ENCODE peak calls at places on chromosomes 16 and 17, in four cellular contexts. B is tibial nerve, G is lower leg skin, Q is endothelial cell of umbilical vein. H is an unnamed sample.

GRCh38 chr17:17127730-17128291 is 78.3 kb downstream of the PLD6 start:
- DNase-seq in G (no peak), Q (no peak), B (no peak), H (no peak)

GRCh38 chr17:32541640-32542039 is 54.8 kb downstream of the CDK5R1 start:
- DNase-seq in Q (no peak), B (no peak), G (peak; percentile 28), H (no peak)

GRCh38 chr17:75315541-75316243 is 26.5 kb upstream of the SLC25A19 start:
- DNase-seq in G (no peak), Q (no peak), B (no peak), H (no peak)

GRCh38 chr16:85800321-85800669 is 800 bp downstream of the COX4I1 start:
- DNase-seq in B (no peak), G (no peak), Q (no peak), H (no peak)

GRCh38 chr17:59097876-59098275 is 8.8 kb downstream of the TRIM37 start:
- DNase-seq in Q (no peak), G (no peak), B (no peak), H (no peak)

GRCh38 chr17:44108440-44109311 is 14.8 kb downstream of the HDAC5 start:
- DNase-seq in G (peak; percentile 93), B (peak; percentile 67), Q (no peak), H (no peak)

GRCh38 chr16:17305694-17306093 is 165.1 kb downstream of the XYLT1 start:
- DNase-seq in Q (no peak), B (no peak), G (no peak), H (no peak)

GRCh38 chr17:67717192-67717623 is 528 bp upstream of the NOL11 start:
- DNase-seq in G (no peak), Q (no peak), B (no peak), H (no peak)

GRCh38 chr17:61247438-61247837 is 152.2 kb upstream of the TBX2 start:
- DNase-seq in G (no peak), B (peak; percentile 61), Q (no peak), H (no peak)

GRCh38 chr16:191783-192294 is 11.6 kb downstream of the HBQ1 start:
- DNase-seq in Q (no peak), B (no peak), G (no peak), H (no peak)

GRCh38 chr17:64146418-64147109 is 16.6 kb upstream of the ERN1 start:
- DNase-seq in G (peak; percentile 93), Q (peak; percentile 80), B (peak; percentile 64), H (no peak)

GRCh38 chr17:15414502-15415348 is 52.7 kb downstream of the CDRT4 start:
- DNase-seq in Q (no peak), B (no peak), G (peak; percentile 81), H (no peak)

GRCh38 chr17:39979021-39979660 is 1.5 kb upstream of the PSMD3 start:
- DNase-seq in B (no peak), Q (no peak), G (no peak), H (no peak)

GRCh38 chr16:70437582-70438324 is 1.1 kb downstream of the ST3GAL2 start:
- DNase-seq in B (no peak), Q (peak; percentile 54), G (no peak), H (no peak)

GRCh38 chr17:10050597-10051101 is 145.6 kb upstream of the RCVRN start:
- DNase-seq in Q (no peak), G (no peak), B (peak; percentile 57), H (no peak)

GRCh38 chr16:10937068-10937859 is 5.0 kb downstream of the DEXI start:
- DNase-seq in Q (no peak), B (no peak), G (no peak), H (no peak)

GRCh38 chr17:9283909-9284308 is 262.6 kb downstream of the NTN1 start:
- DNase-seq in B (no peak), G (no peak), Q (no peak), H (no peak)

GRCh38 chr17:43917348-43918025 is 10.2 kb upstream of the MPP2 start:
- DNase-seq in B (peak; percentile 36), G (no peak), Q (peak; percentile 32), H (no peak)

GRCh38 chr16:85221810-85222150 is 109.5 kb upstream of the CIBAR2 start:
- DNase-seq in Q (no peak), B (no peak), G (no peak), H (no peak)

GRCh38 chr17:78179372-78179771 is 7.5 kb downstream of the TK1 start:
- DNase-seq in B (peak; percentile 27), Q (no peak), G (no peak), H (no peak)

GRCh38 chr17:78174332-78174869 is 6.0 kb downstream of the SYNGR2 start:
- DNase-seq in B (peak; percentile 39), Q (peak; percentile 73), G (peak; percentile 94), H (no peak)

GRCh38 chr17:78174870-78175642 is 6.7 kb downstream of the SYNGR2 start:
- DNase-seq in Q (no peak), B (no peak), G (no peak), H (no peak)

GRCh38 chr17:78175643-78175981 is 7.2 kb downstream of the SYNGR2 start:
- DNase-seq in B (no peak), G (no peak), Q (no peak), H (no peak)

DNA sequence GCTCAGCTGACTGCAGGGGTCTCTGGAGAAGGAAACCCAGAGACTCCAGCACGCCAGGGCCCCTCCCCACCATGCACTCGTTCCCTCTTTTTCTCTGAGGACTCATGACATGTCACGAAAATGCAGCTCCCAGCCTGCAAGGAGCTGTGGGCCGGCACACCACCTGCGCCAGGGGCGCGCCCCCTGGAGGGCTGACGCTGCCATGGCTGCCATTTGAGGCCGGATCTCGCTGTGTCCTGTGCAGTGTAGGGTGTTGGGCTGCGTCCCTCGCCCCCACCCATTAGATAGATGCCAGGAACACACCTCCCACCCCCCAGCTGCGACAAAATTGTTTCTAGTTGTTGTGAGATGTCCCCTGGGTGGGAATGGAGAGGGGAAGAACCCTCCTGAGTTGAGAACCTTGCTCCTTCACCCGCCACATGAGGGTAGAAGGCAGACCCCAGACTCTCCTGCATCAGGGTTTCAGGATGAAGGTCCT is 8.2 kb downstream of the SYNGR2 start:
- DNase-seq in Q (peak; percentile 52), G (peak; percentile 95), B (peak; percentile 68), H (no peak)
- TF ChIP-seq POLR2A in Q (no peak), G (no peak), B (no peak), H (no peak)

GRCh38 chr17:28948342-28948741 is 3.0 kb downstream of the PHF12 start:
- DNase-seq in Q (peak; percentile 16), B (no peak), G (peak; percentile 34), H (no peak)

GRCh38 chr17:28950752-28951427 is 428 bp downstream of the PHF12 start:
- DNase-seq in B (no peak), G (peak; percentile 89), Q (no peak), H (no peak)

GRCh38 chr17:28948873-28949184 is 2.5 kb downstream of the PHF12 start:
- DNase-seq in G (no peak), Q (no peak), B (no peak), H (no peak)

GRCh38 chr17:28950017-28950751 is 1.1 kb downstream of the PHF12 start:
- DNase-seq in Q (peak; percentile 54), B (no peak), G (peak; percentile 92), H (no peak)

DNA sequence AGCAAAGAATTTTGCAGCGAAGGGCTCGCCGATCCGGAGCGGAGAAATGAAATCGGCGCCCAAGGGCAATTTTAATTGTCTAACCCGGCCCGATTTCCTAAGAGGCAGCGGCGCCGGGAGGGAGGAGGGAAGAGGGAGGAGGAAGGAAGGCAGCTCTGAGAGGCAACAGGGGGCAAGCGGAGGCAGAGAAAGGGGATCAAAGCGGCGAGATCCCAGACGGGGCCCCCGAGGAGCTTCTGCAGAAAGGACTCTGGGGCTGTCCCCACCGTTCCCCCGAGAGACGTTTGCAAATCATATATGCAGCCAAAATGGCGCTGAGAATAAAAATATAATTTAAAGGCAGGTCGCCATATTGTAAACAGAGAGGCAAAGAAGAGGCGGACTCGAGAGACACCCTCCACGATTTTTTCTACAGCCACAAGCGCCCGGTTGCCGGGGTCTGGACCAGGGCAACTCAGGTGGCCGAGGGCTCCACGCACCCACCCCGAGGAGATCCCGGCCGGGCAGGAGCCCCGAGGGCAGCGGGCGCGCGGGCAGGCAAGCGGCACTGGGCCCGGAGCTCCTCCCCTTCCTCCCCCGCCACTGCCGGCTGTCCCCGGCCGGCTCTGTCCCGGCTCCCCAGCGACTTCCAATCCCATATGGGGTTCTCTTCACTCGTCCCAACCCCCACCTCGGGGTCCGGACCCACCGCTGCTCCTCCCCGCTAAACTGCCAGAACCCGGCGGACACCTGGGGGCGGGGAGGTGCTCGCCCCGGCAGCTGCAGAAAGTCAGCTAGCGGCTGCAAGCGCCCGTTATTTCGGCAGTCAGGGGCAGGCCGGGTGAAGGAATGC is 1.9 kb downstream of the PHF12 start:
- DNase-seq in Q (peak; percentile 76), B (peak; percentile 59), G (peak; percentile 95), H (no peak)
- H3K4me3 ChIP-seq in Q (peak overlapping the region; percentile 95), B (peak overlapping the region; percentile 81), G (peak overlapping the region; percentile 68), H (peak overlapping the region; percentile 99)

DNA sequence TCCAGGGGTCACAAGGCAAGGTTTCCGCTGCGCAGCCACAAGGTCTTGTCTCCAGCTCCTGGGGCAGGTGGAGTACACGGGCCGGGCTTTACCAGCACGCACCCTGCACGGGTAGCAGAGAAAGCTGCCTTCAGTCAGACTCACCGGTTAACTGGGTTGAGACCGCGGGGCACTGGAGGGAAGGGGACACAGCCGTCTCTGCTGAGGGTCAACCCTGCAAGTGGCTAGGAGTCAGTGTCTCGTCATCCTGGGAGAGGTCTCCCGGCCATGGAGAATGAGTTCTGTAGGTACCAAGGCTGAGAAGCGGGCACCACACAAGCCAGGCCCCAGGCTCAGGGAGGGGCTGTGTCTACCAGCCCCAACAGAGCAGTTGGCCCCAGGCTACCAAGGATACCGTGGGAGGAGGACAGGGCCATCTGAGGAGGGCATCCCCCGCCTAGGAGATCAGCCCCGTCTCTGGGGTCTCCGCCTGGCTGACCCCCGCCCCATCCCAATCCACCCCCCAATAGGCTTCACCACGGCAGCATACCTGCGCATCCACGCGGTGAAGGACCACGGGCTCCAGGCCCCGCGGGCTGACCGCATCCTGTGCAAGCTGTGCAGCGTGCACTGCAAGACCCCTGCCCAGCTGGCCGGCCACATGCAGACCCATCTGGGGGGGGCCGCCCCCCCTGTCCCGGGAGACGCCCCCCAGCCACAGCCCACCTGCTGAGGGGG is 2.8 kb upstream of the PRRT2 start:
- DNase-seq in G (no peak), Q (no peak), B (no peak), H (no peak)
- TF ChIP-seq POLR2A in G (no peak), Q (peak; percentile 19), B (no peak), H (no peak)

GRCh38 chr17:41800601-41801373 is 11.0 kb downstream of the P3H4 start:
- DNase-seq in B (no peak), Q (no peak), G (peak; percentile 93), H (no peak)

GRCh38 chr17:41802961-41803682 is 8.6 kb downstream of the P3H4 start:
- DNase-seq in B (no peak), G (no peak), Q (no peak), H (no peak)

GRCh38 chr17:41799366-41799765 is 12.4 kb downstream of the P3H4 start:
- DNase-seq in Q (no peak), G (no peak), B (no peak), H (no peak)

GRCh38 chr17:41797377-41797776 is 10.9 kb upstream of the JUP start:
- DNase-seq in B (no peak), G (no peak), Q (no peak), H (no peak)

DNA sequence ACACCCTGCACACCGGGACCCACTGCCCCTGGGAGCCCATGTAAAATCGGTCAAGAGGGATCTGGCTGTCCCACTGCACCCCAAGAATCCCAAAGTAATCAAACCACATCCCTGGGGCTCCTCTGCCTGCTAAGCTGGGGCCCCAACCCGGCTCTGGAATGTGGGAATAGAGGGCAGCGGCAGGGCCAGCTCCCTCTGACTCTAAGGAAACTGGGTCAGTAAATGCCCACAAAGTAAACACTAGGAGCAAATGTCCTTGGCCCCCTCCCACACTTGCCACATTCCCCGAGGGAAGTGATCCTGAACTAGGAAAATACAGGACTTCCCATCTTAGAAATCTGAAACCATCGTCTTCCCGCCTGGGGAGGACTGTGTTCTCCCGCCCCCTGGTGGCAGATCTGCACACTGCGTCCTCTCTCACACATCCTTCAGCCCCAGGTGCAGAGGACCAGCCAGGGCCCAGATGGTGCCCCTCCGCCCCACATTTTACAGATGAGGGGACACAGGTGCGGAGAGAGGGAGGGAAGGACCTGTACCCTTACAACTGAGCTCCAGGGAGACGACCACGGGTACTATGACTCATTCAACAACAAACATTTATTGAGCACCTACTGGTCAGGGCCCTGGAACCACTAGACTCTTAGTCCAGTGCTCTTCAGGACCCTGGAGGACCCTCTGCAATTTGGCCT is 10.2 kb downstream of the P3H4 start:
- DNase-seq in B (peak; percentile 94), Q (peak; percentile 77), G (peak; percentile 98), H (no peak)
- H3K4me3 ChIP-seq in B (no peak overlapping the region), Q (no peak overlapping the region), G (no peak overlapping the region), H (no peak overlapping the region)

H was measured in esophagus squamous epithelium.